ENCODE peak calls at places on chromosomes 2 and 18, in four cellular contexts. W is A549, L is HepG2, U is suprapubic skin. J is an unnamed sample. For H3K4me1, the result is how much of the 10 kb centered on the place peaks cover.

GRCh38 chr2:127864877-127865276 is 6.9 kb upstream of the POLR2D start:
- DNase-seq in L (no peak), W (peak), U (no peak), J (no peak)

GRCh38 chr2:124975658-124976057 is 950.6 kb downstream of the CNTNAP5 start:
- DNase-seq in U (no peak), L (no peak), W (no peak), J (no peak)

GRCh38 chr2:62793213-62793612 is 87.7 kb downstream of the EHBP1 start:
- DNase-seq in U (no peak), W (no peak), L (peak), J (no peak)

GRCh38 chr2:85791704-85792565 is 38.1 kb downstream of the ATOH8 start:
- DNase-seq in W (no peak), L (no peak), U (no peak), J (no peak)

GRCh38 chr2:157821519-157822131 is 54.5 kb downstream of the ACVR1 start:
- DNase-seq in W (no peak), U (no peak), L (no peak), J (no peak)

GRCh38 chr2:39128919-39129391 is 8.1 kb upstream of the SOS1 start:
- DNase-seq in W (no peak), L (peak), U (no peak), J (no peak)

GRCh38 chr18:62070306-62070705 is 116.5 kb downstream of the PIGN start:
- DNase-seq in U (no peak), W (no peak), L (no peak), J (no peak)

GRCh38 chr18:62631173-62631572 is 84.2 kb upstream of the PHLPP1 start:
- DNase-seq in L (no peak), U (no peak), W (no peak), J (no peak)

GRCh38 chr2:237410949-237411635 is 2.9 kb downstream of the COL6A3 start:
- DNase-seq in U (no peak), W (no peak), L (no peak), J (no peak)

GRCh38 chr2:24214880-24215279 is 40.0 kb downstream of the FAM228A start:
- DNase-seq in L (no peak), W (no peak), U (no peak), J (no peak)

GRCh38 chr2:9373505-9373904 is 49.8 kb downstream of the ITGB1BP1 start:
- DNase-seq in U (no peak), W (no peak), L (no peak), J (peak)

GRCh38 chr18:78758496-78758895 is 221.1 kb upstream of the SALL3 start:
- DNase-seq in W (no peak), L (no peak), U (peak), J (no peak)

GRCh38 chr2:122643725-122644329 is 888.4 kb downstream of the TSN start:
- DNase-seq in W (peak), L (no peak), U (no peak), J (no peak)

GRCh38 chr2:44778671-44779476 is 162.6 kb upstream of the SIX3 start:
- DNase-seq in U (no peak), L (no peak), W (no peak), J (no peak)

GRCh38 chr2:240325006-240325653 is 110.3 kb upstream of the GPC1 start:
- DNase-seq in W (no peak), U (peak), L (no peak), J (no peak)

GRCh38 chr2:110732422-110733413 is at the start of gene ACOXL:
- DNase-seq in U (no peak), L (no peak), W (no peak), J (peak)

GRCh38 chr18:2905802-2906521 is 59.2 kb downstream of the EMILIN2 start:
- DNase-seq in W (peak), U (peak), L (peak), J (peak)

GRCh38 chr2:56522605-56523089 is 338.9 kb downstream of the CCDC85A start:
- DNase-seq in U (no peak), W (peak), L (no peak), J (peak)

GRCh38 chr18:31648966-31649429 is 35.4 kb downstream of the B4GALT6 start:
- DNase-seq in L (peak), U (no peak), W (peak), J (no peak)

GRCh38 chr18:48749768-48750167 is 201.0 kb downstream of the SMAD7 start:
- DNase-seq in W (no peak), U (peak), L (no peak), J (no peak)
- TF ChIP-seq CTCF in W (no peak), U (no peak), L (no peak), J (no peak)

GRCh38 chr2:115867024-115867423 is 1424.6 kb downstream of the DPP10 start:
- DNase-seq in U (no peak), L (no peak), W (no peak), J (no peak)
- H3K4me3 ChIP-seq in U (no peak), L (no peak), W (no peak), J (no peak)

DNA sequence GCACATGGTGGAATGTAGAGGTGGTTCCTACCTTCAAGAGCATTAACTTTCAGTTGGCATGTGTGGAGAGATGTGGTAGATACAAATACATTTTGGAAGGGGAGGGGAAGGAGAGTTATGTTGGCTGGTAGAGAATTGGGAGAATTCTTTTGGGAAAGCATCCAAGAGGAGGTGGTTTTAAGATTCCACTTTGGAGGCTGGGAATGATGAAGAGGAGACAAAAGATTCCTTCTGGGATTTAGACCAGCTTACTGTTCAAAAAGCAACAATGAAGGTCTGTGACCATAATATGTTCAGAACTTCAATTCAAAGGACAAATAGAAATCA is 120.8 kb upstream of the FOSL2 start:
- DNase-seq in U (no peak), W (no peak), L (no peak), J (no peak)
- H3K4me1 ChIP-seq in U (half or more), W (half or more), L (under half), J (under half)

GRCh38 chr2:137659616-137660015 is 304.7 kb upstream of the HNMT start:
- DNase-seq in L (peak), W (peak), U (no peak), J (no peak)
- TF ChIP-seq CTCF in L (peak), W (no peak), U (no peak), J (no peak)

GRCh38 chr2:213020268-213020667 is 131.1 kb downstream of the IKZF2 start:
- DNase-seq in W (no peak), L (no peak), U (no peak), J (no peak)
- H3K4me3 ChIP-seq in W (no peak), L (no peak), U (no peak), J (no peak)

GRCh38 chr2:119486196-119486827 is 38.0 kb downstream of the SCTR start:
- DNase-seq in U (peak), L (no peak), W (no peak), J (no peak)
- H3K4me1 ChIP-seq in U (under half), L (half or more), W (half or more), J (under half)

DNA sequence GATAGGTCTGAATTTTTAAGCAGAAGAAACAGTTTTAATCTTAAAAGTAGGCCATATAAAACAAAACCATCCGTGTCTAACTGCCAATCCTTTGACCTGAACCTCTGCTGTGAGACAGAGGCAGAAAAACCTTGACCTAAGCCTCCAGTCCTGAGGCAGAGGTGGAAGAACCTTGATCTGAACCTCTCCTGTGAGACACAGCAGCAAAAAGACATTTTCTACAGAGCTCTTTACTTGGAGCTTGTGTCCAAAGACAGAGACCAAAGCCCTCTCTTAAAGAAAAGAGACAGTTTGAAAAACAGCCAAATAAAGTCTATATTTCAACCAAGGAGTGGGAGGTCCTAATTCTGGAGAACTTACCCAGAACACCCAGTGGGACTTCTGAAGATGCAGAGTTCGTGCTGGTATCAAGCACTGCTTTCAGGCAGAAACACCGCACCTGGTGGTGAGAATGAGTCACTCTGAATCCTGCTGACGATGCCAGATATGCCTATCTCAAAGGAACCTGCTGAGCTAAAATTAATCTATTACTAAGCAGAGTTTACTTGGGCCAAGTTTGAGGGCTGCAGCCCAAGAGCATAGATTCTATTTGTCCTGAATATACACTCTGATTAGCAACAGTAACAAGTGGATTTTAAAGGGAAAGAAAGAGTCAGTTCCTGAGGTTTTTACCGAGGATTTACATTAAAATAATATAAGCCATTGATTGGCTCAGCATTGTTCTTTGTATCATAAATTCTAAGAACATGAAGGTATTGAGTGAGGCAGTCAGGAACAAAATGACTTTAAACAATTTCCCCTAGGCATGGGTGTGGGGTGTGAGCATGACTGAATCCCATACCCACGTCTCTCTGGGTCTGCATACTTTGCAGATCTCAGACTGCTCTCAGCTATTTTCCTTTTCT is 806.4 kb downstream of the TRIB2 start:
- DNase-seq in U (no peak), W (no peak), L (no peak), J (no peak)
- TF ChIP-seq CTCF in U (no peak), W (no peak), L (no peak), J (no peak)

GRCh38 chr2:10444463-10444862 is 3.7 kb downstream of the ODC1 start:
- DNase-seq in L (no peak), W (no peak), U (no peak), J (no peak)
- H3K4me3 ChIP-seq in L (no peak), W (no peak), U (no peak), J (no peak)

GRCh38 chr2:181122601-181123000 is 142.2 kb downstream of the UBE2E3 start:
- DNase-seq in U (no peak), W (no peak), L (no peak), J (no peak)
- H3K4me1 ChIP-seq in U (under half), W (under half), L (under half), J (under half)

J was measured in thyroid gland.